ENCODE peak calls at places on chromosomes 3 and 15, in five cellular contexts. E is HT-29, X is WERI-Rb-1, J is nephron progenitor cell, Y is fibroblast of pulmonary artery. R is an unnamed sample.

GRCh38 chr3:9825461-9826040 is 15.5 kb downstream of the TTLL3 start:
- DNase-seq in J (no peak), E (no peak), Y (no peak), X (no peak), R (no peak)

GRCh38 chr15:101318810-101319200 is 23.8 kb upstream of the SNRPA1 start:
- DNase-seq in E (no peak), X (no peak), Y (no peak), J (peak), R (no peak)

GRCh38 chr15:78921940-78922339 is 22.9 kb downstream of the CTSH start:
- DNase-seq in J (no peak), Y (no peak), X (no peak), E (no peak), R (no peak)

GRCh38 chr15:88918738-88919137 is 5.6 kb upstream of the MFGE8 start:
- DNase-seq in E (peak), X (no peak), J (no peak), Y (peak), R (no peak)

GRCh38 chr3:16739416-16740091 is 134.3 kb upstream of the DAZL start:
- DNase-seq in X (no peak), E (no peak), J (no peak), Y (peak), R (no peak)

GRCh38 chr3:9623148-9623547 is 26.2 kb upstream of the MTMR14 start:
- DNase-seq in E (no peak), X (no peak), Y (no peak), J (no peak), R (no peak)

GRCh38 chr3:161413127-161413854 is 42.0 kb upstream of the SPTSSB start:
- DNase-seq in J (no peak), E (no peak), Y (peak), X (no peak), R (no peak)

GRCh38 chr3:154095832-154096421 is 25.3 kb upstream of the ARHGEF26 start:
- DNase-seq in Y (peak), E (peak), X (no peak), J (no peak), R (peak)

GRCh38 chr3:113947372-113948014 is at the start of gene ZDHHC23:
- DNase-seq in X (peak), E (peak), Y (peak), J (peak), R (peak)

GRCh38 chr15:58873267-58873666 is 60.2 kb downstream of the SLTM start:
- DNase-seq in Y (peak), J (no peak), E (no peak), X (no peak), R (no peak)

GRCh38 chr3:120821426-120821825 is 78.9 kb downstream of the GTF2E1 start:
- DNase-seq in X (no peak), Y (no peak), J (no peak), E (no peak), R (no peak)

GRCh38 chr3:50509715-50510114 is 6.3 kb upstream of the CACNA2D2 start:
- DNase-seq in J (no peak), X (no peak), Y (no peak), E (no peak), R (no peak)

GRCh38 chr3:11136871-11137626 is 17.2 kb upstream of the HRH1 start:
- DNase-seq in J (no peak), X (no peak), Y (peak), E (peak), R (peak)

GRCh38 chr3:39317571-39318169 is 11.8 kb upstream of the CCR8 start:
- DNase-seq in E (peak), X (no peak), Y (peak), J (no peak), R (peak)

GRCh38 chr3:130894130-130894872 is 417 bp downstream of the ATP2C1 start:
- DNase-seq in E (peak), J (peak), X (peak), Y (peak), R (peak)

GRCh38 chr3:50441818-50442217 is 61.6 kb downstream of the CACNA2D2 start:
- DNase-seq in X (no peak), Y (no peak), J (no peak), E (no peak), R (no peak)

GRCh38 chr3:9110802-9111201 is 138.6 kb downstream of the SRGAP3 start:
- DNase-seq in E (no peak), J (no peak), Y (peak), X (no peak), R (no peak)

GRCh38 chr15:98154863-98155262 is 194.4 kb downstream of the ARRDC4 start:
- DNase-seq in Y (peak), E (no peak), J (no peak), X (no peak), R (no peak)

GRCh38 chr3:18499256-18499655 is 74.1 kb upstream of the SATB1 start:
- DNase-seq in J (no peak), X (no peak), Y (no peak), E (no peak), R (no peak)

GRCh38 chr15:39509941-39510845 is 70.7 kb upstream of the THBS1 start:
- DNase-seq in J (no peak), X (no peak), Y (no peak), E (no peak), R (no peak)

GRCh38 chr15:65580287-65580686 is 30.6 kb downstream of the INTS14 start:
- DNase-seq in Y (peak), E (no peak), J (no peak), X (peak), R (peak)

GRCh38 chr15:64146041-64146440 is 5.5 kb upstream of the SNX22 start:
- DNase-seq in E (no peak), Y (no peak), J (no peak), X (no peak), R (no peak)

R was measured in HepG2.